ENCODE peak calls at places on chromosomes 5 and 9, in five cellular contexts. C is COLO829, Z is RCC 7860, H is NCI-H1436, W is kidney. L is an unnamed sample.

GRCh38 chr5:117872798-117873368 is 1115.5 kb downstream of the DTWD2 start:
- DNase-seq in C (no peak), Z (no peak), H (no peak), W (no peak), L (no peak)

GRCh38 chr9:108724669-108725068 is 131.1 kb downstream of the ACTL7B start:
- DNase-seq in C (no peak), Z (no peak), H (no peak), W (no peak), L (no peak)

GRCh38 chr9:127707766-127708165 is 978 bp downstream of the CFAP157 start:
- DNase-seq in C (no peak), Z (peak), H (no peak), W (no peak), L (no peak)

GRCh38 chr9:97507585-97507984 is 6.1 kb downstream of the TMOD1 start:
- DNase-seq in C (no peak), Z (no peak), H (no peak), W (no peak), L (no peak)

GRCh38 chr9:126927419-126927818 is 12.8 kb downstream of the RALGPS1 start:
- DNase-seq in C (no peak), Z (no peak), H (peak), W (no peak), L (no peak)

GRCh38 chr9:15485836-15486678 is 24.7 kb downstream of the PSIP1 start:
- DNase-seq in C (peak), Z (peak), H (no peak), W (no peak), L (no peak)

GRCh38 chr5:110735545-110735944 is 3.3 kb upstream of the SLC25A46 start:
- DNase-seq in C (no peak), Z (no peak), H (no peak), W (no peak), L (no peak)

GRCh38 chr9:101369286-101369685 is 15.5 kb downstream of the BAAT start:
- DNase-seq in C (no peak), Z (peak), H (no peak), W (no peak), L (no peak)

GRCh38 chr9:83471223-83471622 is 67.0 kb downstream of the FRMD3 start:
- DNase-seq in C (no peak), Z (no peak), H (no peak), W (no peak), L (no peak)

GRCh38 chr5:111584651-111585050 is 72.3 kb upstream of the STARD4 start:
- DNase-seq in C (peak), Z (peak), H (no peak), W (no peak), L (no peak)

GRCh38 chr9:129938291-129938979 is 103.2 kb downstream of the USP20 start:
- DNase-seq in C (peak), Z (no peak), H (no peak), W (no peak), L (no peak)

GRCh38 chr5:124330595-124330994 is 415.8 kb downstream of the ZNF608 start:
- DNase-seq in C (no peak), Z (no peak), H (no peak), W (no peak), L (no peak)

GRCh38 chr9:133948138-133948537 is 44.0 kb downstream of the VAV2 start:
- DNase-seq in C (no peak), Z (no peak), H (no peak), W (peak), L (no peak)

GRCh38 chr5:10354048-10354872 is 765 bp downstream of the MARCHF6 start:
- DNase-seq in C (no peak), Z (peak), H (no peak), W (no peak), L (no peak)

GRCh38 chr9:73023025-73023541 is 70.2 kb upstream of the ALDH1A1 start:
- DNase-seq in C (peak), Z (peak), H (no peak), W (no peak), L (peak)

GRCh38 chr5:159052282-159053011 is 47.3 kb downstream of the EBF1 start:
- DNase-seq in C (no peak), Z (no peak), H (no peak), W (no peak), L (no peak)

GRCh38 chr9:32431940-32432555 is 47.6 kb downstream of the ACO1 start:
- DNase-seq in C (peak), Z (peak), H (peak), W (no peak), L (no peak)

L was measured in GDM1.